ENCODE peak calls at places on chromosome 11, in nine cellular contexts. One of them, this sample, is unnamed.

GRCh38 chr11:92222701-92223100 is 1.9 kb upstream of the FAT3 start:
- DNase-seq in pons: no peak
- DNase-seq in A673: no peak
- DNase-seq in AG04450: no peak
- DNase-seq in cerebellar nuclear complex: no peak
- DNase-seq in keratinocyte: no peak
- DNase-seq in GM04504: no peak
- DNase-seq in upper lobe of right lung: no peak
- DNase-seq in ELR: no peak
- DNase-seq in this sample: no peak

GRCh38 chr11:3894128-3894731 is 38.8 kb downstream of the STIM1 start:
- DNase-seq in cerebellar nuclear complex: no peak
- DNase-seq in GM04504: no peak
- DNase-seq in A673: peak
- DNase-seq in keratinocyte: no peak
- DNase-seq in AG04450: no peak
- DNase-seq in pons: no peak
- DNase-seq in upper lobe of right lung: no peak
- DNase-seq in ELR: no peak
- DNase-seq in this sample: no peak

GRCh38 chr11:88175004-88175706 is at the start of gene RAB38:
- DNase-seq in GM04504: no peak
- DNase-seq in AG04450: no peak
- DNase-seq in A673: peak
- DNase-seq in upper lobe of right lung: peak
- DNase-seq in keratinocyte: no peak
- DNase-seq in cerebellar nuclear complex: no peak
- DNase-seq in pons: no peak
- DNase-seq in ELR: peak
- DNase-seq in this sample: no peak

GRCh38 chr11:24754406-24754805 is 257.6 kb downstream of the LUZP2 start:
- DNase-seq in AG04450: no peak
- DNase-seq in GM04504: no peak
- DNase-seq in upper lobe of right lung: no peak
- DNase-seq in cerebellar nuclear complex: no peak
- DNase-seq in ELR: peak
- DNase-seq in pons: no peak
- DNase-seq in keratinocyte: no peak
- DNase-seq in A673: no peak
- DNase-seq in this sample: peak

GRCh38 chr11:20087118-20087521 is 73.2 kb downstream of the DBX1 start:
- DNase-seq in cerebellar nuclear complex: no peak
- DNase-seq in keratinocyte: no peak
- DNase-seq in ELR: no peak
- DNase-seq in AG04450: no peak
- DNase-seq in upper lobe of right lung: no peak
- DNase-seq in A673: no peak
- DNase-seq in pons: no peak
- DNase-seq in GM04504: no peak
- DNase-seq in this sample: no peak

GRCh38 chr11:62450543-62451242 is 31.9 kb downstream of the SCGB1A1 start:
- DNase-seq in pons: no peak
- DNase-seq in keratinocyte: no peak
- DNase-seq in cerebellar nuclear complex: no peak
- DNase-seq in ELR: no peak
- DNase-seq in AG04450: no peak
- DNase-seq in A673: no peak
- DNase-seq in upper lobe of right lung: no peak
- DNase-seq in GM04504: no peak
- DNase-seq in this sample: no peak

GRCh38 chr11:57379732-57380131 is 1.2 kb downstream of the PRG3 start:
- DNase-seq in A673: peak
- DNase-seq in pons: no peak
- DNase-seq in upper lobe of right lung: no peak
- DNase-seq in GM04504: no peak
- DNase-seq in cerebellar nuclear complex: no peak
- DNase-seq in AG04450: no peak
- DNase-seq in ELR: peak
- DNase-seq in keratinocyte: no peak
- DNase-seq in this sample: no peak

GRCh38 chr11:3189193-3189843 is 24.2 kb upstream of the OSBPL5 start:
- DNase-seq in GM04504: no peak
- DNase-seq in cerebellar nuclear complex: no peak
- DNase-seq in pons: no peak
- DNase-seq in AG04450: no peak
- DNase-seq in ELR: no peak
- DNase-seq in A673: no peak
- DNase-seq in keratinocyte: no peak
- DNase-seq in upper lobe of right lung: no peak
- DNase-seq in this sample: no peak

GRCh38 chr11:111694851-111695250 is 71.3 kb downstream of the PPP2R1B start:
- DNase-seq in pons: peak
- DNase-seq in ELR: no peak
- DNase-seq in A673: no peak
- DNase-seq in keratinocyte: no peak
- DNase-seq in cerebellar nuclear complex: no peak
- DNase-seq in upper lobe of right lung: no peak
- DNase-seq in GM04504: peak
- DNase-seq in AG04450: peak
- DNase-seq in this sample: no peak

GRCh38 chr11:65920035-65920802 is 993 bp downstream of the DRAP1 start:
- DNase-seq in ELR: peak
- DNase-seq in pons: no peak
- DNase-seq in keratinocyte: no peak
- DNase-seq in cerebellar nuclear complex: no peak
- DNase-seq in upper lobe of right lung: peak
- DNase-seq in AG04450: no peak
- DNase-seq in A673: no peak
- DNase-seq in GM04504: no peak
- DNase-seq in this sample: no peak

GRCh38 chr11:81476345-81476744 is 1257.3 kb downstream of the FAM181B start:
- DNase-seq in A673: no peak
- DNase-seq in ELR: no peak
- DNase-seq in pons: no peak
- DNase-seq in cerebellar nuclear complex: no peak
- DNase-seq in keratinocyte: no peak
- DNase-seq in upper lobe of right lung: no peak
- DNase-seq in GM04504: no peak
- DNase-seq in AG04450: no peak
- DNase-seq in this sample: no peak

GRCh38 chr11:58179648-58180047 is 9.2 kb upstream of the OR9Q2 start:
- DNase-seq in A673: no peak
- DNase-seq in AG04450: no peak
- DNase-seq in pons: no peak
- DNase-seq in keratinocyte: no peak
- DNase-seq in cerebellar nuclear complex: no peak
- DNase-seq in ELR: no peak
- DNase-seq in GM04504: no peak
- DNase-seq in upper lobe of right lung: no peak
- DNase-seq in this sample: no peak

GRCh38 chr11:18731949-18732821 is 6.2 kb upstream of the IGSF22 start:
- DNase-seq in pons: peak
- DNase-seq in keratinocyte: no peak
- DNase-seq in ELR: peak
- DNase-seq in cerebellar nuclear complex: no peak
- DNase-seq in AG04450: no peak
- DNase-seq in GM04504: no peak
- DNase-seq in A673: peak
- DNase-seq in upper lobe of right lung: no peak
- DNase-seq in this sample: no peak

GRCh38 chr11:108733479-108734116 is 68.7 kb downstream of the DDX10 start:
- DNase-seq in ELR: peak
- DNase-seq in upper lobe of right lung: no peak
- DNase-seq in pons: peak
- DNase-seq in A673: peak
- DNase-seq in cerebellar nuclear complex: no peak
- DNase-seq in GM04504: no peak
- DNase-seq in AG04450: no peak
- DNase-seq in keratinocyte: no peak
- DNase-seq in this sample: no peak

This sample was measured in epithelial cell of prostate.